ENCODE peak calls at places on chromosomes 6 and 20, in eight cellular contexts. H, M, R, C, J, T, I and U are unnamed samples.

GRCh38 chr6:140907235-140907634 is 1225.5 kb upstream of the GJE1 start:
- DNase-seq in T (no peak), C (no peak), R (no peak), I (no peak), J (no peak), M (no peak), H (no peak), U (no peak)

GRCh38 chr6:144844596-144844995 is 559.5 kb downstream of the UTRN start:
- DNase-seq in C (no peak), J (no peak), R (no peak), T (no peak), H (no peak), M (no peak), I (no peak), U (no peak)

GRCh38 chr6:102798631-102799030 is 1405.1 kb downstream of the GRIK2 start:
- DNase-seq in I (no peak), T (no peak), M (no peak), J (no peak), C (no peak), R (no peak), H (peak), U (no peak)

GRCh38 chr6:8014947-8015346 is 49.2 kb downstream of the BLOC1S5 start:
- DNase-seq in C (no peak), H (no peak), R (no peak), T (no peak), M (no peak), I (no peak), J (no peak), U (no peak)

GRCh38 chr20:50695144-50695872 is 4.0 kb upstream of the RIPOR3 start:
- DNase-seq in H (no peak), I (no peak), R (no peak), C (no peak), T (no peak), M (no peak), J (no peak), U (no peak)

GRCh38 chr6:159306134-159306537 is 136.9 kb downstream of the FNDC1 start:
- DNase-seq in C (peak), R (no peak), I (peak), J (no peak), T (no peak), H (no peak), M (no peak), U (no peak)

GRCh38 chr6:80348263-80348662 is 241.8 kb downstream of the BCKDHB start:
- DNase-seq in C (no peak), H (no peak), R (no peak), J (no peak), T (peak), I (no peak), M (no peak), U (no peak)

GRCh38 chr20:4910951-4911350 is 90.4 kb downstream of the SLC23A2 start:
- DNase-seq in M (no peak), J (no peak), H (no peak), T (no peak), C (no peak), I (no peak), R (no peak), U (no peak)

GRCh38 chr6:50936277-50936681 is 117.6 kb downstream of the TFAP2B start:
- DNase-seq in C (no peak), H (no peak), T (no peak), R (no peak), J (peak), M (no peak), I (no peak), U (no peak)

GRCh38 chr6:90169328-90169886 is 127.2 kb downstream of the BACH2 start:
- DNase-seq in H (no peak), C (no peak), R (no peak), T (no peak), M (no peak), J (no peak), I (no peak), U (no peak)

GRCh38 chr6:6962699-6963098 is 145.1 kb upstream of the RREB1 start:
- DNase-seq in I (no peak), C (no peak), J (no peak), H (no peak), M (no peak), T (no peak), R (no peak), U (no peak)

DNA sequence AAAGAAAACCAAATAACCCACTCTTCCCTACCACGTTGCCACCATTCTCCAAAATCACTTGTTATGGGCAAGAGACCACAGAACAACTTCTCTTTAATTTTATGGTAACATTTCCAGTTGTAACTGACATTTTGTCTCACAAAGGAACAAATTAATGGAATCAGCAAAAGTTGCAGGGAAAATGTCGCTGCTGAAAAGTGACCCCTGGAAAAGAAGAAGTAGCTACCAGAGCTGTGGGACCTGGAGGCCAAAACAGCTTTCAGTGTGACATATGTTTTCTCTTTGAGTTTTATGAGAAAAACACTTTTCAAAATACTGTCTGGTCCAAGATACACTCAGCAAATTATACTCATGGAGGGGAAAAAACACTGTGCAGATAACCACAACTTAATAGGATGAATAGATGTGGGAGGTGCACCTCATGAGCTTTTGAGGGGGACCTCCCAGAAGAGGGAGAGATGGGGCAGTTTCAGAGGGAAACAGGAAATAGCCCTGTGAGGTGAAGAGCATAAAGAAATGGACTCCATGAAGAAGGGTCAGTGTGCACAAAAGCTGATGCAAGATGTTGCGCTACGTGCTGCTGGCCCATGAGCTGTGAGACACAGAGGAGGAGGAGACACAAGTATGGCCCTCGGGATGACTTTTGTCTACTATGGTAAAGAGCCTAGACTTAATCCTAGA is 87.3 kb downstream of the DTNBP1 start:
- DNase-seq in I (no peak), C (no peak), R (no peak), J (no peak), H (no peak), T (no peak), M (no peak), U (no peak)
- TF ChIP-seq CTCF in I (no peak), C (no peak), R (no peak), J (no peak), H (no peak), T (no peak), M (no peak), U (no peak)

GRCh38 chr20:62641749-62642665 is at the start of gene SLCO4A1:
- DNase-seq in I (peak), H (peak), J (peak), T (peak), M (peak), C (peak), R (peak), U (no peak)
- TF ChIP-seq CTCF in I (no peak), H (peak), J (no peak), T (no peak), M (no peak), C (no peak), R (no peak), U (no peak)

DNA sequence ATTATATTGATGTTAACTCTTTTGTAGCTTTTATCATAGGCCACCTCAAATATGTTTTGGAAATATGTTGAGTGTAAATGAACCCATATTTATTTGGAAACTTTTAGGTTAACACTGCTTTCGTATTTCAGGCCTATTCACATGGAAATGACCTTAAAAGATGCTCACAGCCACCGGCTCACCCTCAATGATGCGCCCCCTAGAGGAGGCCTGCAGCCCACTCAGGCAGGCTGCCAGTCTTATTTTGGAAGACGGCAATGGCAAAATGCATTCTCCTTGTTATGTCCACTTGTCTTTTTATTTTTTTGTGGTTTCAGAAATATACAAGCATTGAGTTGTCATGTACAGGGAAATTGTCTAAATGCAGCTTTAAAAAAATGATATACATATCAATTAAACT is 869.7 kb downstream of the PHF3 start:
- DNase-seq in I (no peak), C (no peak), R (no peak), T (peak), H (peak), J (peak), M (peak), U (no peak)
- TF ChIP-seq CTCF in I (peak), C (peak), R (peak), T (peak), H (no peak), J (peak), M (peak), U (peak)

GRCh38 chr6:30841644-30842504 is 42.4 kb upstream of the DDR1 start:
- DNase-seq in I (no peak), T (no peak), C (no peak), R (no peak), M (no peak), J (no peak), H (peak), U (no peak)

GRCh38 chr6:30845183-30845582 is 39.1 kb upstream of the DDR1 start:
- DNase-seq in H (no peak), T (no peak), C (peak), R (no peak), I (no peak), M (no peak), J (peak), U (no peak)

GRCh38 chr6:30842754-30843610 is 41.3 kb upstream of the DDR1 start:
- DNase-seq in M (no peak), T (no peak), R (no peak), J (peak), I (no peak), C (no peak), H (peak), U (no peak)

GRCh38 chr6:30843611-30843998 is 40.7 kb upstream of the DDR1 start:
- DNase-seq in H (no peak), I (no peak), R (no peak), C (no peak), M (no peak), T (no peak), J (no peak), U (no peak)

GRCh38 chr6:30844118-30844535 is 40.2 kb upstream of the DDR1 start:
- DNase-seq in T (no peak), M (no peak), R (no peak), J (no peak), C (no peak), H (no peak), I (no peak), U (no peak)
- TF ChIP-seq CTCF in T (no peak), M (no peak), R (no peak), J (no peak), C (no peak), H (no peak), I (no peak), U (no peak)

GRCh38 chr6:21123485-21124436 is 469.8 kb upstream of the SOX4 start:
- DNase-seq in M (no peak), C (no peak), R (no peak), T (no peak), H (no peak), J (no peak), I (no peak), U (no peak)
- TF ChIP-seq CTCF in M (no peak), C (no peak), R (no peak), T (no peak), H (no peak), J (no peak), I (no peak), U (no peak)

GRCh38 chr6:37535701-37536461 is 36.2 kb upstream of the CCDC167 start:
- DNase-seq in M (no peak), C (no peak), R (no peak), J (peak), H (no peak), T (no peak), I (no peak), U (no peak)
- TF ChIP-seq CTCF in M (no peak), C (no peak), R (no peak), J (peak), H (no peak), T (no peak), I (no peak), U (no peak)

DNA sequence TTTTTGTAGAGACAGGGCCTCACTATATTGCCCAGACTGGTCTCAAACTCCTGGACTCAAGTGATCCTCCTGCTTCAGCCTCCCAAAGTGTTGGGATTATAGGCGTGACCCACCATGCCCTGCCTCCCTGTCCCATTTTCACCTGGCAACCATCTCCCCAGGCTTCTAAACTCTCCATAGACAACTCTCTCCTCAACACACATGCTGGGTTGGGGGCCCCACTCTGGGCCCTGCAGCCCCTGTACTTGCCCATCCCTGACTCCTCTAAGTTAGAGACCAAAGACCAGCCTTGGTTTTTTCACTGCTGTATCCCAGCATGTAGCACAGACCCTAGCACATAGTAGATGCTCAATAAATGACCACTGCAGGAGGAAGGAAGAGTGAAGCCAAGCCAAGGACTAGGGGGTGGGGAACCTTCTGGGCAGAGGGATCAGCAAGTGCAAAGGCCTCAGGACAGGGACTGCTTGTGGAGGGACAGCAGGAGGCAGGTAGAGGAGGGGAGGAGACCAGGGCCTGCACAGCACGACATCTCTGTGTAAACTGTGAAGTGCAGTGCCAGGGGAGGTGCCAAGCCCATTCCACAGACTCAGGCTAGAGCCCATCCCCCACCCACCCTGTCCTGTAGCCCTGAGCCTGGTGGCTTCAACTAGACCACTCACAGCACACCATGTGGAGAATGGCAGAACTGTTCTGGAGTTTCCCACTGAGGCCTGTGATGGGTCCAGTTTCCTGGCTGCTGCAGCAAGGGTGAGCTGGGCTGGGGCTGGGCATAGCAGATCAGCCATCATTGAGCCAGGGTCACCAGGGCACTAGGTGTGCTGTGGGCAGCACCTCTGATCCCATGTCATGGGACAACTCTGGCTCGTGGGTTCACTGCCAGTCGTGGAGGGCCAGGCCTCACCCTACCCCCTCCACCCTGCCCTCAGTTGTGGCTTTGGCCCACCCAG is 3.4 kb upstream of the SRC start:
- DNase-seq in C (peak), H (no peak), T (no peak), I (no peak), M (no peak), R (no peak), J (peak), U (no peak)
- TF ChIP-seq CTCF in C (no peak), H (no peak), T (no peak), I (no peak), M (no peak), R (no peak), J (peak), U (peak)